ENCODE peak calls at places on chromosomes 12 and 14, in seven cellular contexts. One of them, this sample, is unnamed.

GRCh38 chr12:10012630-10013330 is 2.4 kb downstream of the CLEC12B start:
- DNase-seq in stomach: no peak
- DNase-seq in endodermal cell: no peak
- DNase-seq in BE2C: no peak
- DNase-seq in AG09319: no peak
- DNase-seq in pancreas: no peak
- DNase-seq in AG10803: no peak
- DNase-seq in this sample: no peak

GRCh38 chr14:35261774-35262173 is 30.4 kb upstream of the PSMA6 start:
- DNase-seq in endodermal cell: no peak
- DNase-seq in AG10803: peak
- DNase-seq in AG09319: no peak
- DNase-seq in pancreas: no peak
- DNase-seq in BE2C: no peak
- DNase-seq in stomach: no peak
- DNase-seq in this sample: no peak

GRCh38 chr14:92645841-92646478 is 102.5 kb downstream of the LGMN start:
- DNase-seq in stomach: no peak
- DNase-seq in AG09319: peak
- DNase-seq in endodermal cell: no peak
- DNase-seq in AG10803: peak
- DNase-seq in BE2C: no peak
- DNase-seq in pancreas: no peak
- DNase-seq in this sample: no peak

GRCh38 chr14:38420045-38420444 is 164.2 kb upstream of the CLEC14A start:
- DNase-seq in AG09319: no peak
- DNase-seq in BE2C: no peak
- DNase-seq in AG10803: peak
- DNase-seq in endodermal cell: no peak
- DNase-seq in pancreas: no peak
- DNase-seq in stomach: no peak
- DNase-seq in this sample: no peak

GRCh38 chr14:55142466-55142865 is 13.4 kb downstream of the LGALS3 start:
- DNase-seq in pancreas: no peak
- DNase-seq in AG10803: no peak
- DNase-seq in BE2C: no peak
- DNase-seq in stomach: no peak
- DNase-seq in AG09319: no peak
- DNase-seq in endodermal cell: no peak
- DNase-seq in this sample: no peak

GRCh38 chr14:22432348-22432976 is 156.6 kb downstream of the DAD1 start:
- DNase-seq in BE2C: peak
- DNase-seq in AG10803: peak
- DNase-seq in pancreas: no peak
- DNase-seq in stomach: peak
- DNase-seq in AG09319: peak
- DNase-seq in endodermal cell: peak
- DNase-seq in this sample: no peak

GRCh38 chr14:22412936-22413411 is 176.1 kb downstream of the DAD1 start:
- DNase-seq in BE2C: no peak
- DNase-seq in AG10803: peak
- DNase-seq in stomach: no peak
- DNase-seq in AG09319: no peak
- DNase-seq in pancreas: no peak
- DNase-seq in endodermal cell: peak
- DNase-seq in this sample: no peak

GRCh38 chr12:132426349-132427176 is 63.4 kb upstream of the FBRSL1 start:
- DNase-seq in pancreas: peak
- DNase-seq in stomach: no peak
- DNase-seq in endodermal cell: no peak
- DNase-seq in AG10803: no peak
- DNase-seq in BE2C: no peak
- DNase-seq in AG09319: no peak
- DNase-seq in this sample: no peak

GRCh38 chr12:31578632-31579031 is 12.3 kb downstream of the DENND5B start:
- DNase-seq in endodermal cell: no peak
- DNase-seq in pancreas: no peak
- DNase-seq in AG09319: no peak
- DNase-seq in AG10803: peak
- DNase-seq in BE2C: no peak
- DNase-seq in stomach: no peak
- DNase-seq in this sample: no peak

GRCh38 chr14:89277229-89277628 is 139.8 kb downstream of the FOXN3 start:
- DNase-seq in BE2C: no peak
- DNase-seq in AG09319: no peak
- DNase-seq in endodermal cell: no peak
- DNase-seq in AG10803: no peak
- DNase-seq in pancreas: no peak
- DNase-seq in stomach: no peak
- DNase-seq in this sample: no peak

GRCh38 chr14:103715052-103716000 is at the start of the genes XRCC3 and ZFYVE21:
- DNase-seq in pancreas: peak
- DNase-seq in AG09319: peak
- DNase-seq in BE2C: peak
- DNase-seq in AG10803: peak
- DNase-seq in stomach: peak
- DNase-seq in endodermal cell: peak
- DNase-seq in this sample: peak
- TF ChIP-seq CTCF in pancreas: no peak
- TF ChIP-seq CTCF in AG09319: no peak
- TF ChIP-seq CTCF in BE2C: no peak
- TF ChIP-seq CTCF in AG10803: no peak
- TF ChIP-seq CTCF in stomach: no peak
- TF ChIP-seq CTCF in endodermal cell: no peak
- TF ChIP-seq CTCF in this sample: no peak

DNA sequence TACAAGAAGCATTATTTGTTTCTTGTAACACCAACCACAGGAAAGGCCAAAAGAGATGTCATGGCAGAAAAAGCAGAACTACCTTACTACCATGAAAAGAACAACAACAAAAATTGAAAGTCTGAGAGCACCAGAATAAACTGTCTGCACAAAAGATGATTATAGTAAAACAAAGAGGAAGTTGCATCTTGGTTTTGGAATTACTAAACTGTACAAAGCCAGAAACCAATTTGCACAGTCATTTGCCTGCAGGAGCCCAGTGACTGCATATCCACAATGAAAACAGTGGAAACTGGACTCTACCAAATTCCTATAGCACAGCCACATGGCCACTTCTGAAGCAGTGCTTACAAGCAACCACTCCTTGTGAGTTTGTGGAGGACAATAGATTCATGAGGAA is 276.2 kb downstream of the SSPN start:
- DNase-seq in endodermal cell: no peak
- DNase-seq in AG10803: peak
- DNase-seq in stomach: no peak
- DNase-seq in BE2C: no peak
- DNase-seq in AG09319: peak
- DNase-seq in pancreas: no peak
- DNase-seq in this sample: no peak
- TF ChIP-seq CTCF in endodermal cell: no peak
- TF ChIP-seq CTCF in AG10803: no peak
- TF ChIP-seq CTCF in stomach: no peak
- TF ChIP-seq CTCF in BE2C: no peak
- TF ChIP-seq CTCF in AG09319: peak
- TF ChIP-seq CTCF in pancreas: no peak
- TF ChIP-seq CTCF in this sample: no peak

GRCh38 chr12:52126605-52127578 is 47.4 kb downstream of the SMIM41 start:
- DNase-seq in AG09319: no peak
- DNase-seq in endodermal cell: peak
- DNase-seq in stomach: peak
- DNase-seq in pancreas: no peak
- DNase-seq in BE2C: no peak
- DNase-seq in AG10803: no peak
- DNase-seq in this sample: no peak
- TF ChIP-seq CTCF in AG09319: no peak
- TF ChIP-seq CTCF in endodermal cell: peak
- TF ChIP-seq CTCF in stomach: no peak
- TF ChIP-seq CTCF in pancreas: no peak
- TF ChIP-seq CTCF in BE2C: no peak
- TF ChIP-seq CTCF in AG10803: no peak
- TF ChIP-seq CTCF in this sample: no peak

DNA sequence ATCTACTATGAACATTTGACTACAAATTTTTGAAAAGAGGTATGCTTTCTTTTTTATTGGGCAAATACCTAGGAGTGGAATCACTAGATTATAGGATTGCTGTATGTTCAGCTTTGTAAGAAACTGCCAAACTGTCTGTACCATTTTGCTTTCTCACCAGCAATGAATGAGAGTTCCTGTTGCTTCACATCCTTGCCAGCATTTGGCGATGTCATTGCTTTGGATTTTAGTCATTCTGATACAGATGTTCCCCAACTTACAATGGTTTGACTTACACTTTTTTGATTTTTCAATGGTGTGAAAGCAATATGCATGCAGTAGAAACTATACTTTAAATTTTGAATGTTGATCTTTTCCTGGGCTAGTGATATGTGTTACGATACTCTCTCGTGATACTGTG is 328.7 kb downstream of the RAD51B start:
- DNase-seq in AG10803: peak
- DNase-seq in BE2C: no peak
- DNase-seq in endodermal cell: no peak
- DNase-seq in AG09319: no peak
- DNase-seq in pancreas: no peak
- DNase-seq in stomach: no peak
- DNase-seq in this sample: no peak
- TF ChIP-seq CTCF in AG10803: no peak
- TF ChIP-seq CTCF in BE2C: no peak
- TF ChIP-seq CTCF in endodermal cell: no peak
- TF ChIP-seq CTCF in AG09319: no peak
- TF ChIP-seq CTCF in pancreas: no peak
- TF ChIP-seq CTCF in stomach: no peak
- TF ChIP-seq CTCF in this sample: no peak

GRCh38 chr12:63208956-63209355 is 58.0 kb upstream of the AVPR1A start:
- DNase-seq in stomach: no peak
- DNase-seq in AG09319: no peak
- DNase-seq in endodermal cell: no peak
- DNase-seq in BE2C: no peak
- DNase-seq in pancreas: no peak
- DNase-seq in AG10803: no peak
- DNase-seq in this sample: no peak
- TF ChIP-seq CTCF in stomach: no peak
- TF ChIP-seq CTCF in AG09319: no peak
- TF ChIP-seq CTCF in endodermal cell: no peak
- TF ChIP-seq CTCF in BE2C: no peak
- TF ChIP-seq CTCF in pancreas: no peak
- TF ChIP-seq CTCF in AG10803: no peak
- TF ChIP-seq CTCF in this sample: no peak

This sample was measured in nephron progenitor cell.